ENCODE peak calls at places on chromosomes 6 and 20, in six cellular contexts. One of them, this sample, is unnamed.
A peak's percentile ranks its signal among the peaks of the same experiment; 100 is the strongest.

GRCh38 chr6:163630096-163630495 is 215.6 kb downstream of the QKI start:
- DNase-seq in HEK293T: no peak
- DNase-seq in GM13977: no peak
- DNase-seq in caudate nucleus: no peak
- DNase-seq in nucleus accumbens: no peak
- DNase-seq in HT-29: no peak
- DNase-seq in this sample: no peak

GRCh38 chr6:115783402-115784061 is 277.2 kb downstream of the FRK start:
- DNase-seq in HT-29: peak; percentile 19
- DNase-seq in HEK293T: no peak
- DNase-seq in nucleus accumbens: no peak
- DNase-seq in GM13977: no peak
- DNase-seq in caudate nucleus: no peak
- DNase-seq in this sample: no peak

GRCh38 chr6:24761193-24761835 is 13.4 kb upstream of the GMNN start:
- DNase-seq in caudate nucleus: no peak
- DNase-seq in HT-29: no peak
- DNase-seq in HEK293T: peak; percentile 25
- DNase-seq in GM13977: no peak
- DNase-seq in nucleus accumbens: no peak
- DNase-seq in this sample: peak; percentile 34

GRCh38 chr6:44004625-44005506 is 122.4 kb downstream of the MRPL14 start:
- DNase-seq in HT-29: peak; percentile 45
- DNase-seq in nucleus accumbens: no peak
- DNase-seq in HEK293T: no peak
- DNase-seq in GM13977: no peak
- DNase-seq in caudate nucleus: no peak
- DNase-seq in this sample: peak; percentile 56

GRCh38 chr6:52263709-52264320 is 19.5 kb upstream of the IL17F start:
- DNase-seq in caudate nucleus: peak; percentile 37
- DNase-seq in HT-29: peak; percentile 69
- DNase-seq in HEK293T: peak; percentile 70
- DNase-seq in GM13977: peak; percentile 67
- DNase-seq in nucleus accumbens: peak; percentile 55
- DNase-seq in this sample: peak; percentile 67

GRCh38 chr20:45288376-45288775 is 18.3 kb upstream of the RBPJL start:
- DNase-seq in GM13977: no peak
- DNase-seq in nucleus accumbens: no peak
- DNase-seq in caudate nucleus: no peak
- DNase-seq in HT-29: no peak
- DNase-seq in HEK293T: no peak
- DNase-seq in this sample: no peak

GRCh38 chr6:2658788-2659187 is 91.9 kb downstream of the MYLK4 start:
- DNase-seq in HEK293T: no peak
- DNase-seq in caudate nucleus: no peak
- DNase-seq in nucleus accumbens: no peak
- DNase-seq in GM13977: peak; percentile 32
- DNase-seq in HT-29: peak; percentile 57
- DNase-seq in this sample: no peak

GRCh38 chr20:49729780-49730179 is 16.1 kb upstream of the B4GALT5 start:
- DNase-seq in HT-29: no peak
- DNase-seq in caudate nucleus: no peak
- DNase-seq in GM13977: no peak
- DNase-seq in nucleus accumbens: no peak
- DNase-seq in HEK293T: no peak
- DNase-seq in this sample: peak; percentile 86

GRCh38 chr6:13454286-13455221 is 32.8 kb downstream of the GFOD1 start:
- DNase-seq in HT-29: peak; percentile 23
- DNase-seq in HEK293T: no peak
- DNase-seq in GM13977: peak; percentile 27
- DNase-seq in nucleus accumbens: peak; percentile 65
- DNase-seq in caudate nucleus: peak; percentile 70
- DNase-seq in this sample: peak; percentile 30

GRCh38 chr6:6674872-6675271 is 86.4 kb downstream of the LY86 start:
- DNase-seq in HT-29: no peak
- DNase-seq in GM13977: no peak
- DNase-seq in nucleus accumbens: no peak
- DNase-seq in HEK293T: peak; percentile 44
- DNase-seq in caudate nucleus: no peak
- DNase-seq in this sample: no peak

GRCh38 chr6:156782691-156783320 is 5.6 kb downstream of the ARID1B start:
- DNase-seq in GM13977: no peak
- DNase-seq in nucleus accumbens: no peak
- DNase-seq in HEK293T: no peak
- DNase-seq in caudate nucleus: no peak
- DNase-seq in HT-29: no peak
- DNase-seq in this sample: peak; percentile 57

GRCh38 chr6:50062051-50062450 is 12.3 kb upstream of the DEFB112 start:
- DNase-seq in HEK293T: peak; percentile 18
- DNase-seq in HT-29: peak; percentile 19
- DNase-seq in caudate nucleus: no peak
- DNase-seq in nucleus accumbens: no peak
- DNase-seq in GM13977: no peak
- DNase-seq in this sample: no peak

GRCh38 chr6:27688014-27688586 is 215.2 kb upstream of the ZNF184 start:
- DNase-seq in GM13977: peak; percentile 74
- DNase-seq in HT-29: peak; percentile 96
- DNase-seq in caudate nucleus: peak; percentile 78
- DNase-seq in nucleus accumbens: peak; percentile 72
- DNase-seq in HEK293T: peak; percentile 63
- DNase-seq in this sample: peak; percentile 90

GRCh38 chr20:17680836-17681740 is 954 bp downstream of the RRBP1 start:
- DNase-seq in GM13977: peak; percentile 95
- DNase-seq in caudate nucleus: peak; percentile 75
- DNase-seq in nucleus accumbens: peak; percentile 80
- DNase-seq in HEK293T: peak; percentile 83
- DNase-seq in HT-29: peak; percentile 80
- DNase-seq in this sample: peak; percentile 77

GRCh38 chr6:89180971-89181370 is 35.1 kb downstream of the PM20D2 start:
- DNase-seq in HEK293T: no peak
- DNase-seq in nucleus accumbens: no peak
- DNase-seq in GM13977: no peak
- DNase-seq in caudate nucleus: no peak
- DNase-seq in HT-29: no peak
- DNase-seq in this sample: no peak

GRCh38 chr6:683742-684440 is 9.0 kb downstream of the EXOC2 start:
- DNase-seq in nucleus accumbens: no peak
- DNase-seq in HT-29: no peak
- DNase-seq in HEK293T: peak; percentile 83
- DNase-seq in caudate nucleus: no peak
- DNase-seq in GM13977: no peak
- DNase-seq in this sample: peak; percentile 90

GRCh38 chr20:19973920-19974620 is 43.1 kb upstream of the NAA20 start:
- DNase-seq in nucleus accumbens: peak; percentile 16
- DNase-seq in GM13977: no peak
- DNase-seq in HT-29: peak; percentile 30
- DNase-seq in caudate nucleus: peak; percentile 33
- DNase-seq in HEK293T: no peak
- DNase-seq in this sample: peak; percentile 81

GRCh38 chr6:650098-650497 is 6.8 kb downstream of the HUS1B start:
- DNase-seq in nucleus accumbens: no peak
- DNase-seq in GM13977: no peak
- DNase-seq in caudate nucleus: no peak
- DNase-seq in HT-29: no peak
- DNase-seq in HEK293T: no peak
- DNase-seq in this sample: no peak

GRCh38 chr6:151391471-151392428 is at the start of gene ZBTB2:
- DNase-seq in HT-29: peak; percentile 65
- DNase-seq in HEK293T: peak; percentile 72
- DNase-seq in GM13977: peak; percentile 85
- DNase-seq in nucleus accumbens: peak; percentile 67
- DNase-seq in caudate nucleus: peak; percentile 59
- DNase-seq in this sample: peak; percentile 76

GRCh38 chr20:36162272-36162966 is 7.9 kb downstream of the EPB41L1 start:
- DNase-seq in nucleus accumbens: no peak
- DNase-seq in caudate nucleus: no peak
- DNase-seq in GM13977: no peak
- DNase-seq in HT-29: no peak
- DNase-seq in HEK293T: peak; percentile 56
- DNase-seq in this sample: peak; percentile 20

GRCh38 chr6:170564936-170565530 is 10.9 kb downstream of the TBP start:
- DNase-seq in HEK293T: no peak
- DNase-seq in HT-29: no peak
- DNase-seq in GM13977: no peak
- DNase-seq in nucleus accumbens: no peak
- DNase-seq in caudate nucleus: no peak
- DNase-seq in this sample: no peak

GRCh38 chr20:18545566-18545965 is 21.7 kb upstream of the SMIM26 start:
- DNase-seq in HEK293T: no peak
- DNase-seq in GM13977: no peak
- DNase-seq in HT-29: no peak
- DNase-seq in caudate nucleus: no peak
- DNase-seq in nucleus accumbens: no peak
- DNase-seq in this sample: no peak